ENCODE peak calls at places on chromosomes 2 and 18, in four cellular contexts. Q, M, S and J are unnamed samples.

GRCh38 chr18:37846996-37847395 is 281.4 kb upstream of the CELF4 start:
- DNase-seq in Q (no peak), M (no peak), S (no peak), J (no peak)

GRCh38 chr2:212958757-212959295 is 192.6 kb downstream of the IKZF2 start:
- DNase-seq in M (no peak), Q (peak; percentile 80), S (no peak), J (no peak)

GRCh38 chr2:38978504-38978903 is 88.8 kb downstream of the ARHGEF33 start:
- DNase-seq in Q (no peak), S (no peak), M (no peak), J (no peak)

GRCh38 chr2:604826-605524 is 72.2 kb downstream of the TMEM18 start:
- DNase-seq in M (no peak), Q (no peak), S (no peak), J (no peak)

GRCh38 chr2:8171608-8172007 is 510.2 kb upstream of the ID2 start:
- DNase-seq in S (no peak), Q (peak; percentile 60), M (no peak), J (no peak)

GRCh38 chr2:45631319-45631718 is 20.2 kb upstream of the PRKCE start:
- DNase-seq in M (no peak), Q (no peak), S (no peak), J (no peak)

GRCh38 chr2:188813315-188813714 is 160.9 kb upstream of the COL3A1 start:
- DNase-seq in M (no peak), S (no peak), Q (peak; percentile 76), J (no peak)

GRCh38 chr2:54878182-54878581 is 154.7 kb downstream of the EML6 start:
- DNase-seq in S (no peak), Q (no peak), M (no peak), J (no peak)

GRCh38 chr18:57516068-57516467 is 70.4 kb downstream of the FECH start:
- DNase-seq in S (no peak), M (no peak), Q (no peak), J (no peak)

GRCh38 chr18:2883137-2883671 is 36.4 kb downstream of the EMILIN2 start:
- DNase-seq in M (no peak), Q (no peak), S (peak; percentile 49), J (no peak)

GRCh38 chr18:48530399-48531081 is 8.3 kb upstream of the CTIF start:
- DNase-seq in S (no peak), M (no peak), Q (no peak), J (no peak)

GRCh38 chr2:236472711-236473495 is 96.7 kb upstream of the ACKR3 start:
- DNase-seq in M (no peak), S (no peak), Q (no peak), J (no peak)

DNA sequence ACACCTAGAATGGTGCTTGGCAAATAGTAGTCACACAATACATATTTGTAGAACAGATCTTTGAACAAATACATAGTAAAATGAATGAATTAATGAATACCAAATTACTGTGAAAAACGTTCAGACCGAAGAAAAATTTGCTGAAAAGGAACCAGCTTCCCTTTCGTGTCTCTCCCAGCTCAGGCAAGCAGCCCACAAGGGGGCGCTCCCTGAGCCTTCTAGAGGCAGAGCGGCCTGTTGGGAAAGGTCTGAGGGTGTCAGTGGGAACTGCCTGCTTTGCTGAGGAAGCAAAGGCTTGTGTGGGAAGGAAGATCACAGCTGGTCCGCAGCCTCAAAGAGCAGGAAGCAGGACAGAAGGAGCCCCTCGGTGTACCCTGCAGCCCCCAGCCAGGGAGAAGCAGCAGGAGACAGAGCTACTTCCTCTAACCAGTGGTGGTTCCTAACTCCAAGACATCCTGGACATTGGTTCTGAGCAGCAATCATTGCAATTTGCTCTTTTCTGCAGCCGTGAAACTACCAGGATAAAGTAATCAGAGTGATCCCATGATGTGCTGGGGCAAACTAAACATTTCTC is 231.1 kb downstream of the ANKRD30B start:
- DNase-seq in Q (peak; percentile 47), M (no peak), S (no peak), J (no peak)
- TF ChIP-seq CTCF in Q (peak; percentile 39), M (peak; percentile 48), S (no peak), J (peak; percentile 57)

GRCh38 chr2:218230882-218231281 is 13.9 kb downstream of the ARPC2 start:
- DNase-seq in M (no peak), Q (peak; percentile 65), S (peak; percentile 37), J (no peak)
- TF ChIP-seq CTCF in M (peak; percentile 3), Q (peak; percentile 43), S (peak; percentile 33), J (peak; percentile 28)

GRCh38 chr2:42793314-42794270 is 1.2 kb upstream of the HAAO start:
- DNase-seq in S (no peak), Q (no peak), M (no peak), J (peak; percentile 28)

GRCh38 chr2:42792087-42792582 is 248 bp downstream of the HAAO start:
- DNase-seq in Q (no peak), S (no peak), M (no peak), J (no peak)

GRCh38 chr2:42794271-42795046 is 2.1 kb upstream of the HAAO start:
- DNase-seq in S (no peak), M (no peak), Q (peak; percentile 44), J (no peak)

GRCh38 chr2:42791606-42792005 is 777 bp downstream of the HAAO start:
- DNase-seq in Q (no peak), S (no peak), M (no peak), J (no peak)

DNA sequence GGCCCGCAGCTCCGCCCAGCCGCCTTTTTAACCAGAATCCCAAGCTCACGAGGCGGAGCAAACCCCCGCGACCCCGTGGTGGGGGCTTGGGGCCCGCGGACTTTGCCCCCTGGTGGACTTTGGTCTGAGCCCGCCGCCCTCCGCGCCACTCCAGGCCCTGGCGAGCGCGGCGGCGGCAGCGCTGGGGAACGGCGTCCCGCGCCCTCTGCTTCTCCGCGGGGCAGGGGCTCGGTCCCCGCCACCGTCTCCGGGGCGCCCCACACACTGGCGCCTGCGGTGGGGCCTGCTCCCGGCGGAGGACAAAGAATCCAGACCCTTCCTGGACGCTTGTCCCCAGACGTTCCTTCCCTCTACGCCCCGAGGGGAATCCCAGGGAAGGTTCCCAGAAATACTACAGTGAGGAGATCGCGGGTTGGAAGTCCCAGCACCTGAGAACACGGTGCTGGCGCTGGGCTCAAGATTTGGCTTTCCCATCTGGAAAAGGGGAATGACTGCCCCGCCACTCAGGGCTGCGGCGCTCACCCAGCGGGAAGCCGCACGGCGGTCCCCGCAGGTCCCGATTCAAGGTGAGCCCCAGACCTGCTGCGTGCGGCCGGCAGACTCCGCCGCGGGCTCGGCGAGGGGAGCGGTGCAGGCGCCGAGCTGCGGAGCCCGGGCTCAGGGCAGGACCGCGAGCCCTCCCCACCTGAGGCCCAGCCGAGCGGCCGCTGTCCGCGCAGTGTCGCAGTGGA is at the start of gene HAAO:
- DNase-seq in S (no peak), Q (no peak), M (peak; percentile 87), J (peak; percentile 68)
- TF ChIP-seq CTCF in S (no peak), Q (no peak), M (no peak), J (peak; percentile 37)

DNA sequence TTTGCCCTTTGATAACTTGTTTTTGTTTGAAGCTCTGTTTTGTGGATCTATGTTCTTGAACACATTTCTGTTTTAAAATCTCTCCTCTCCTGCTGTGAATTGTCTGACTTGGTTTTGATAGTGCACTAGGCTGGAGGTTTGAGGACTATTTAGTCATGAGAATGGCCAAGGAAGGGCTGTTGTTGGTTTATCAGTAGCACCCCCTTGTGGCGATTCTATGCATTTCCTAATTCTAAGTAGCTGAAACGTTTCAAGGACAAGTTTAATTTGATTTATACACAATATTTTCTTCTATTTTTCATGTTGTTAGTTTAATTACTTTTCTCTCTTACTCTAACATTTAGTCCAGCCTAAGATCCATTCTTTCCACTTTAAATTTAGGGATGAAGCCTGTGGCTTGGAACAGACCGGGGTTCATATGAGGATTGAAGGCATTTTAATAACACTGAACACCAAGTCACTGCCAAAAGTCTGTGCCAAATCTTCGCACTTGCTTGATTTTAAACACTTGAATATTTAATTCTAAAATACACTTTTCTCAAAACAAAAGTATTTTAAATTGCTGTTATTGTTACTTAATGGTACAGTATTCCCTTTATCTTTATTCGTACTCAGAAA is 166.0 kb downstream of the SOCS6 start:
- DNase-seq in M (no peak), Q (peak; percentile 86), S (no peak), J (no peak)
- TF ChIP-seq CTCF in M (peak; percentile 55), Q (peak; percentile 75), S (peak; percentile 63), J (peak; percentile 83)

GRCh38 chr2:47088371-47089082 is 66.6 kb downstream of the STPG4 start:
- DNase-seq in Q (peak; percentile 49), M (no peak), S (no peak), J (peak; percentile 16)
- TF ChIP-seq CTCF in Q (peak; percentile 37), M (no peak), S (no peak), J (peak; percentile 49)

GRCh38 chr2:200703132-200703925 is 108.4 kb upstream of the BZW1 start:
- DNase-seq in S (no peak), Q (peak; percentile 90), M (no peak), J (no peak)

GRCh38 chr2:200702646-200703118 is 109.0 kb upstream of the BZW1 start:
- DNase-seq in S (peak; percentile 56), Q (no peak), M (no peak), J (no peak)

GRCh38 chr2:200703926-200704637 is 107.6 kb upstream of the BZW1 start:
- DNase-seq in Q (no peak), S (no peak), M (no peak), J (no peak)

GRCh38 chr2:200702044-200702443 is 109.7 kb upstream of the BZW1 start:
- DNase-seq in S (no peak), M (no peak), Q (no peak), J (no peak)

GRCh38 chr2:200705305-200705985 is 106.3 kb upstream of the BZW1 start:
- DNase-seq in Q (peak; percentile 43), M (no peak), S (no peak), J (peak; percentile 21)
- TF ChIP-seq CTCF in Q (peak; percentile 46), M (no peak), S (no peak), J (no peak)

GRCh38 chr2:144503221-144503620 is 16.7 kb downstream of the ZEB2 start:
- DNase-seq in Q (no peak), S (no peak), M (no peak), J (no peak)

GRCh38 chr2:144502356-144502755 is 17.6 kb downstream of the ZEB2 start:
- DNase-seq in M (no peak), Q (no peak), S (no peak), J (no peak)

GRCh38 chr2:144505245-144505801 is 14.6 kb downstream of the ZEB2 start:
- DNase-seq in Q (peak; percentile 62), S (peak; percentile 44), M (no peak), J (no peak)

GRCh38 chr2:144501118-144501517 is 18.8 kb downstream of the ZEB2 start:
- DNase-seq in Q (peak; percentile 56), M (no peak), S (no peak), J (no peak)

DNA sequence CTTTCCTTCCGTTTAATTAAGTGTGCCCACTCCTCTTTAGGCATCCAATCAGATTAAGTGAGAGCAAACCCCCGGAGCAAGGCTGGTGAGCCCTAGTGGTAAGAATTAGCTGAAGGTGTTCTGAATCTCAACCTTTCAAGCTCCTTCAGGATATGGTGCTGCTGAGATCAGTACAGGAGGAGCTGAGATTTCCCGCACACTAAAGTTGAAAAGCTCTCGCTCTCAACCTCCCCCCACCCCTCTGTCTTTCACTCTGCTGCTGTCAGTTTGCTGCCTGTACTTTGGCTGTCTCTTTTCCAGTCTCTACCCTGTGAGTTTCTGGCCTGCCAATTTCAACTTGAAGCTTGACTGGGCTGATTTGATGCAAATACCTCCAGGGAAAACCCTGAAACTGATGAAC is 15.7 kb downstream of the ZEB2 start:
- DNase-seq in Q (no peak), M (no peak), S (no peak), J (no peak)
- TF ChIP-seq CTCF in Q (no peak), M (no peak), S (no peak), J (peak; percentile 36)